ENCODE peak calls at places on chromosome 6, in seven cellular contexts. X is A549; Y is mesothelial cell of epicardium; C is thyroid gland; D is activated CD8-positive, alpha-beta T cell treated with anti-CD3 and anti-CD28 coated beads for 36 hours; F is OCI-LY7; J is fibroblast of lung. I is an unnamed sample.

GRCh38 chr6:111445786-111446395 is 37.1 kb downstream of the REV3L start:
- DNase-seq in Y (no peak), C (no peak), X (no peak), D (no peak), J (no peak), F (no peak), I (no peak)

GRCh38 chr6:2810092-2810671 is 31.5 kb downstream of the SERPINB1 start:
- DNase-seq in Y (no peak), D (no peak), C (no peak), J (no peak), F (no peak), X (no peak), I (no peak)

GRCh38 chr6:71194730-71195129 is 93.9 kb upstream of the OGFRL1 start:
- DNase-seq in J (peak), X (peak), C (no peak), Y (no peak), F (no peak), D (no peak), I (no peak)

GRCh38 chr6:147509900-147510299 is 1.4 kb downstream of the SAMD5 start:
- DNase-seq in X (no peak), F (no peak), D (no peak), Y (no peak), C (no peak), J (no peak), I (no peak)

GRCh38 chr6:16319813-16320532 is 81.6 kb downstream of the GMPR start:
- DNase-seq in X (no peak), J (peak), F (no peak), C (peak), Y (no peak), D (peak), I (peak)

GRCh38 chr6:42653851-42654250 is 68.5 kb downstream of the PRPH2 start:
- DNase-seq in J (no peak), D (no peak), F (no peak), C (no peak), Y (no peak), X (no peak), I (no peak)

GRCh38 chr6:52545050-52545843 is 31.6 kb downstream of the TRAM2 start:
- DNase-seq in C (no peak), X (no peak), J (peak), F (no peak), D (no peak), Y (no peak), I (no peak)

GRCh38 chr6:163943647-163944395 is 529.3 kb downstream of the QKI start:
- DNase-seq in F (no peak), D (no peak), J (peak), Y (peak), X (no peak), C (no peak), I (no peak)

GRCh38 chr6:158372570-158372969 is 60.3 kb downstream of the TULP4 start:
- DNase-seq in J (no peak), C (no peak), F (no peak), Y (no peak), X (no peak), D (no peak), I (no peak)

GRCh38 chr6:49969588-49969987 is at the start of gene DEFB113:
- DNase-seq in D (no peak), F (no peak), J (no peak), X (no peak), C (no peak), Y (no peak), I (no peak)

GRCh38 chr6:69664551-69664950 is 132.3 kb downstream of the LMBRD1 start:
- DNase-seq in C (no peak), X (no peak), J (no peak), Y (no peak), D (no peak), F (no peak), I (no peak)

GRCh38 chr6:47485491-47486135 is 8.0 kb downstream of the CD2AP start:
- DNase-seq in Y (no peak), C (no peak), X (no peak), F (no peak), J (no peak), D (no peak), I (no peak)

GRCh38 chr6:31162463-31163165 is 4.2 kb downstream of the TCF19 start:
- DNase-seq in X (no peak), D (no peak), C (no peak), F (no peak), J (no peak), Y (no peak), I (no peak)

GRCh38 chr6:81450180-81450579 is 302.3 kb downstream of the TENT5A start:
- DNase-seq in J (peak), Y (no peak), C (no peak), X (no peak), F (no peak), D (no peak), I (no peak)

GRCh38 chr6:96836579-96837137 is 619 bp downstream of the GPR63 start:
- DNase-seq in X (no peak), F (no peak), D (no peak), J (peak), Y (peak), C (peak), I (peak)

GRCh38 chr6:35073211-35073610 is 67.9 kb downstream of the TCP11 start:
- DNase-seq in F (no peak), D (no peak), X (no peak), J (no peak), Y (no peak), C (no peak), I (no peak)

GRCh38 chr6:149060985-149061760 is 256.3 kb upstream of the TAB2 start:
- DNase-seq in X (no peak), C (no peak), F (no peak), D (no peak), J (peak), Y (no peak), I (no peak)

GRCh38 chr6:43271103-43271815 is 26.8 kb upstream of the SLC22A7 start:
- DNase-seq in D (no peak), Y (no peak), C (peak), F (peak), J (no peak), X (no peak), I (no peak)

GRCh38 chr6:63685453-63686379 is 50.1 kb downstream of the PHF3 start:
- DNase-seq in J (no peak), F (peak), X (no peak), Y (no peak), D (no peak), C (no peak), I (no peak)

GRCh38 chr6:116096979-116097816 is 3.5 kb upstream of the NT5DC1 start:
- DNase-seq in C (no peak), D (no peak), Y (no peak), F (peak), J (no peak), X (no peak), I (no peak)

GRCh38 chr6:138371720-138372119 is 6.0 kb upstream of the SMIM28 start:
- DNase-seq in D (no peak), F (no peak), C (no peak), J (peak), X (peak), Y (no peak), I (no peak)

GRCh38 chr6:5095236-5095635 is 10.1 kb downstream of the PPP1R3G start:
- DNase-seq in X (no peak), C (no peak), D (no peak), Y (no peak), F (no peak), J (peak), I (no peak)

GRCh38 chr6:30880563-30881252 is 3.6 kb upstream of the DDR1 start:
- DNase-seq in X (no peak), Y (no peak), D (no peak), J (no peak), C (no peak), F (no peak), I (peak)

GRCh38 chr6:2979819-2980464 is 8.6 kb upstream of the SERPINB6 start:
- DNase-seq in F (no peak), X (no peak), J (peak), Y (no peak), D (no peak), C (no peak), I (no peak)

GRCh38 chr6:134701301-134701700 is 248.6 kb downstream of the ALDH8A1 start:
- DNase-seq in X (no peak), J (no peak), F (no peak), Y (no peak), C (peak), D (no peak), I (no peak)

GRCh38 chr6:291148-291696 is 1.1 kb upstream of the DUSP22 start:
- DNase-seq in C (no peak), Y (no peak), J (no peak), F (peak), X (peak), D (peak), I (no peak)

GRCh38 chr6:76771076-76771634 is 692.1 kb downstream of the HTR1B start:
- DNase-seq in J (no peak), F (no peak), D (no peak), X (no peak), C (peak), Y (no peak), I (no peak)

GRCh38 chr6:112085666-112086065 is 1.6 kb downstream of the TUBE1 start:
- DNase-seq in X (no peak), F (no peak), J (no peak), C (no peak), D (no peak), Y (no peak), I (no peak)

GRCh38 chr6:130434174-130434873 is 68.5 kb downstream of the TMEM200A start:
- DNase-seq in F (no peak), X (no peak), C (no peak), J (peak), D (no peak), Y (no peak), I (no peak)

GRCh38 chr6:166308769-166309589 is 787 bp upstream of the PRR18 start:
- DNase-seq in J (no peak), D (no peak), X (no peak), Y (no peak), C (no peak), F (no peak), I (no peak)
- TF ChIP-seq CTCF in J (no peak), D (no peak), X (no peak), Y (no peak), C (no peak), F (no peak), I (no peak)

GRCh38 chr6:40098774-40099173 is 164.5 kb upstream of the MOCS1 start:
- DNase-seq in X (no peak), D (no peak), Y (no peak), C (no peak), F (no peak), J (no peak), I (no peak)
- TF ChIP-seq CTCF in X (no peak), D (no peak), Y (no peak), C (no peak), F (no peak), J (no peak), I (no peak)

GRCh38 chr6:133567656-133568055 is 321.3 kb upstream of the TCF21 start:
- DNase-seq in X (no peak), D (no peak), J (peak), F (no peak), C (no peak), Y (no peak), I (no peak)

GRCh38 chr6:133571681-133572080 is 317.2 kb upstream of the TCF21 start:
- DNase-seq in X (no peak), C (no peak), F (no peak), Y (no peak), J (no peak), D (no peak), I (no peak)

GRCh38 chr6:133568970-133569889 is 319.7 kb upstream of the TCF21 start:
- DNase-seq in J (peak), D (peak), Y (peak), C (peak), X (peak), F (peak), I (no peak)
- TF ChIP-seq CTCF in J (peak), D (peak), Y (peak), C (peak), X (peak), F (peak), I (peak)

DNA sequence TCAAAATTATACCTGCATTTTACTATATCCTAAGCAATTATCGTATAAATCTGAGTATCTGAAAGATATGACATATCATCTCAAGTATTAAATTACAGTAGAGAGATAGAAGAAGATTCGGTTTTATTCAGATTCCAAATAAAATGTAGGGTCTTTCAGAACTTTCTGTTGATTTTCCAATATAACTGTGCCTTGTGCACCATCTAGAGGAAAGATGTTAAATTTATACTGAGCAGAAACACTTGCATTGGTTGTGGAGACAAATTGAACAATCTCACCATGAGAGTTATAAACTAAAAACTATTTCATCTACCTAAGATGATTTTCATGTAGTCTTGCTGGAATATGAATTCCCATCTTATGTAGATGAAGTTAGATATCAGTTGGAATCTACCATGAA is 26.8 kb upstream of the HSF2 start:
- DNase-seq in C (no peak), J (no peak), Y (no peak), X (no peak), F (no peak), D (no peak), I (no peak)
- TF ChIP-seq CTCF in C (no peak), J (peak), Y (no peak), X (peak), F (peak), D (no peak), I (no peak)

GRCh38 chr6:120147218-120147871 is 797.8 kb upstream of the MAN1A1 start:
- DNase-seq in Y (no peak), J (no peak), C (no peak), F (peak), D (peak), X (no peak), I (no peak)
- TF ChIP-seq CTCF in Y (no peak), J (no peak), C (no peak), F (peak), D (no peak), X (no peak), I (peak)

GRCh38 chr6:57040011-57040410 is 6.5 kb upstream of the KIAA1586 start:
- DNase-seq in X (peak), J (no peak), Y (no peak), C (no peak), D (peak), F (peak), I (no peak)
- TF ChIP-seq CTCF in X (no peak), J (no peak), Y (no peak), C (no peak), D (no peak), F (peak), I (no peak)